ENCODE peak calls at places on chromosomes 12 and 14, in six cellular contexts. One of them, this sample, is unnamed.

GRCh38 chr14:103908580-103908979 is 19.7 kb upstream of the TDRD9 start:
- DNase-seq in H9: no peak
- DNase-seq in aorta: no peak
- DNase-seq in heart left ventricle: no peak
- DNase-seq in hepatocyte: no peak
- DNase-seq in tibial artery: no peak
- DNase-seq in this sample: no peak

GRCh38 chr14:100159107-100159864 is at the start of gene DEGS2:
- DNase-seq in H9: peak; percentile 79
- DNase-seq in aorta: no peak
- DNase-seq in heart left ventricle: no peak
- DNase-seq in hepatocyte: peak; percentile 81
- DNase-seq in tibial artery: no peak
- DNase-seq in this sample: no peak

GRCh38 chr14:99073401-99073800 is 198.6 kb downstream of the BCL11B start:
- DNase-seq in H9: peak; percentile 8
- DNase-seq in aorta: no peak
- DNase-seq in heart left ventricle: no peak
- DNase-seq in hepatocyte: no peak
- DNase-seq in tibial artery: no peak
- DNase-seq in this sample: no peak

GRCh38 chr12:44497044-44497443 is 379.1 kb downstream of the NELL2 start:
- DNase-seq in H9: no peak
- DNase-seq in aorta: no peak
- DNase-seq in heart left ventricle: no peak
- DNase-seq in hepatocyte: no peak
- DNase-seq in tibial artery: no peak
- DNase-seq in this sample: no peak

GRCh38 chr12:130514149-130514551 is 176.5 kb downstream of the PIWIL1 start:
- DNase-seq in H9: peak; percentile 78
- DNase-seq in aorta: no peak
- DNase-seq in heart left ventricle: no peak
- DNase-seq in hepatocyte: no peak
- DNase-seq in tibial artery: no peak
- DNase-seq in this sample: no peak

GRCh38 chr14:79668941-79669340 is 542.4 kb downstream of the DIO2 start:
- DNase-seq in H9: no peak
- DNase-seq in aorta: no peak
- DNase-seq in heart left ventricle: no peak
- DNase-seq in hepatocyte: no peak
- DNase-seq in tibial artery: no peak
- DNase-seq in this sample: no peak

GRCh38 chr12:38662851-38663250 is 242.5 kb downstream of the CPNE8 start:
- DNase-seq in H9: no peak
- DNase-seq in aorta: no peak
- DNase-seq in heart left ventricle: no peak
- DNase-seq in hepatocyte: no peak
- DNase-seq in tibial artery: no peak
- DNase-seq in this sample: no peak

GRCh38 chr12:67457799-67458680 is 188.9 kb downstream of the CAND1 start:
- DNase-seq in H9: no peak
- DNase-seq in aorta: peak; percentile 62
- DNase-seq in heart left ventricle: peak; percentile 28
- DNase-seq in hepatocyte: no peak
- DNase-seq in tibial artery: no peak
- DNase-seq in this sample: no peak

GRCh38 chr12:52243774-52244614 is 11.0 kb downstream of the KRT7 start:
- DNase-seq in H9: no peak
- DNase-seq in aorta: peak; percentile 95
- DNase-seq in heart left ventricle: peak; percentile 67
- DNase-seq in hepatocyte: peak; percentile 59
- DNase-seq in tibial artery: peak; percentile 94
- DNase-seq in this sample: peak; percentile 27

GRCh38 chr12:88865537-88865936 is 285.3 kb upstream of the KITLG start:
- DNase-seq in H9: no peak
- DNase-seq in aorta: no peak
- DNase-seq in heart left ventricle: no peak
- DNase-seq in hepatocyte: no peak
- DNase-seq in tibial artery: no peak
- DNase-seq in this sample: no peak

GRCh38 chr14:31286456-31287293 is 79.1 kb upstream of the HECTD1 start:
- DNase-seq in H9: peak; percentile 75
- DNase-seq in aorta: no peak
- DNase-seq in heart left ventricle: no peak
- DNase-seq in hepatocyte: peak; percentile 37
- DNase-seq in tibial artery: no peak
- DNase-seq in this sample: peak; percentile 24

GRCh38 chr12:3119745-3120660 is 42.8 kb downstream of the TSPAN9 start:
- DNase-seq in H9: no peak
- DNase-seq in aorta: peak; percentile 64
- DNase-seq in heart left ventricle: peak; percentile 88
- DNase-seq in hepatocyte: no peak
- DNase-seq in tibial artery: peak; percentile 94
- DNase-seq in this sample: peak; percentile 35

GRCh38 chr12:63400746-63401145 is 249.7 kb upstream of the AVPR1A start:
- DNase-seq in H9: no peak
- DNase-seq in aorta: no peak
- DNase-seq in heart left ventricle: no peak
- DNase-seq in hepatocyte: peak; percentile 51
- DNase-seq in tibial artery: no peak
- DNase-seq in this sample: no peak

GRCh38 chr14:34539407-34540180 is at the start of gene EAPP:
- DNase-seq in H9: peak; percentile 98
- DNase-seq in aorta: peak; percentile 99
- DNase-seq in heart left ventricle: peak; percentile 99
- DNase-seq in hepatocyte: peak; percentile 99
- DNase-seq in tibial artery: peak; percentile 99
- DNase-seq in this sample: peak; percentile 97

GRCh38 chr12:102811125-102811737 is 105.8 kb downstream of the PAH start:
- DNase-seq in H9: peak; percentile 67
- DNase-seq in aorta: no peak
- DNase-seq in heart left ventricle: no peak
- DNase-seq in hepatocyte: peak; percentile 64
- DNase-seq in tibial artery: no peak
- DNase-seq in this sample: peak; percentile 55

DNA sequence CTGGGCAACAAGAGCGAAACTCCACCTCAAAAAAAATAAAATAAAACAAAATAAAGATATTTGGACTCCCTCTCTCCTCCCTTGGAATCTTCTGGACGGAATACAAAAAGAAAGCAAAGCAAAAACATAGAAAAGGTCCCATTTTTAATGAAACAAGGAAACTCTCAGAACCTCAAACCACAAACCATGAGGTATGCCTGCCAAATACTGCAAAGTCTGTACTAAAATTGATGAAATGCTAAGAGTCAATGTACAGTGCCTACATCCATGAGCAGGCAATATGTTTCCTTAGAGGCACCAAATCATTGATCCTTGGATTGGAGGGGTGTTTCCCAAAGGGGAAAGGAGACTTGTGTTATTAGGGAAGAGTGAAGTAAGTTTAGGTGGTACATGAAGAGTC is 8.2 kb upstream of the RPS6KA5 start:
- DNase-seq in H9: no peak
- DNase-seq in aorta: no peak
- DNase-seq in heart left ventricle: no peak
- DNase-seq in hepatocyte: no peak
- DNase-seq in tibial artery: no peak
- DNase-seq in this sample: no peak
- H3K4me1 ChIP-seq in H9: no peaks in the 10 kb centered on the region
- H3K4me1 ChIP-seq in aorta: no peaks in the 10 kb centered on the region
- H3K4me1 ChIP-seq in heart left ventricle: no peaks in the 10 kb centered on the region
- H3K4me1 ChIP-seq in hepatocyte: no peaks in the 10 kb centered on the region
- H3K4me1 ChIP-seq in tibial artery: no peaks in the 10 kb centered on the region
- H3K4me1 ChIP-seq in this sample: no peaks in the 10 kb centered on the region

GRCh38 chr14:23610815-23611289 is 25.3 kb upstream of the DHRS2 start:
- DNase-seq in H9: no peak
- DNase-seq in aorta: no peak
- DNase-seq in heart left ventricle: no peak
- DNase-seq in hepatocyte: no peak
- DNase-seq in tibial artery: no peak
- DNase-seq in this sample: no peak

GRCh38 chr14:23608454-23608853 is 27.7 kb upstream of the DHRS2 start:
- DNase-seq in H9: no peak
- DNase-seq in aorta: no peak
- DNase-seq in heart left ventricle: peak; percentile 83
- DNase-seq in hepatocyte: no peak
- DNase-seq in tibial artery: no peak
- DNase-seq in this sample: no peak

GRCh38 chr14:23605931-23606585 is 27.5 kb upstream of the JPH4 start:
- DNase-seq in H9: no peak
- DNase-seq in aorta: no peak
- DNase-seq in heart left ventricle: no peak
- DNase-seq in hepatocyte: no peak
- DNase-seq in tibial artery: no peak
- DNase-seq in this sample: no peak

GRCh38 chr14:23610090-23610814 is 25.9 kb upstream of the DHRS2 start:
- DNase-seq in H9: no peak
- DNase-seq in aorta: no peak
- DNase-seq in heart left ventricle: no peak
- DNase-seq in hepatocyte: no peak
- DNase-seq in tibial artery: no peak
- DNase-seq in this sample: no peak

GRCh38 chr14:23609001-23609400 is 27.2 kb upstream of the DHRS2 start:
- DNase-seq in H9: no peak
- DNase-seq in aorta: no peak
- DNase-seq in heart left ventricle: no peak
- DNase-seq in hepatocyte: no peak
- DNase-seq in tibial artery: no peak
- DNase-seq in this sample: no peak
- H3K4me1 ChIP-seq in H9: no peaks in the 10 kb centered on the region
- H3K4me1 ChIP-seq in aorta: no peaks in the 10 kb centered on the region
- H3K4me1 ChIP-seq in heart left ventricle: no peaks in the 10 kb centered on the region
- H3K4me1 ChIP-seq in hepatocyte: peaks cover 32% of the 10 kb centered on the region
- H3K4me1 ChIP-seq in tibial artery: no peaks in the 10 kb centered on the region
- H3K4me1 ChIP-seq in this sample: no peaks in the 10 kb centered on the region

DNA sequence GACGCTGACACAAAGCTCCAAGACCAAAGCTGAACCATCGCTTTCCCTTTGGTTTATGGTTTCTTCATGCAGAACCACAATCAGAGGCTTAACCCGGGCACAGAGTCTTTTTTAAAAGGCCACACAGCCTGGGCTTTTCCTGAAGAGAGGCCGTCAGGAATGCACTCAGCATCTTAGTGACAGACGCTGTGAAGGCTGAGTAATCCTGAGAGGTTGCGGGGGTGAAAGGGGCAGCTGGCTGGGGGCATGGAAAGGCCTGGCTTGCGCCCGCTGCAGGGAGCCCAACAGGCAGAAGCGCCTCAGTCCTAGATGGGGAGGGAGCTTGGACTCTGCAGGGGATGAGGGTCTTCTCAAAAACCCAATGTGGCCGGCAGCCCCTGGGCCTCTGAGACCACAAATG is 13.6 kb downstream of the CTDSP2 start:
- DNase-seq in H9: no peak
- DNase-seq in aorta: no peak
- DNase-seq in heart left ventricle: no peak
- DNase-seq in hepatocyte: no peak
- DNase-seq in tibial artery: peak; percentile 63
- DNase-seq in this sample: no peak
- H3K4me1 ChIP-seq in H9: peaks cover 22% of the 10 kb centered on the region
- H3K4me1 ChIP-seq in aorta: peaks cover 17% of the 10 kb centered on the region
- H3K4me1 ChIP-seq in heart left ventricle: peaks cover 95% of the 10 kb centered on the region
- H3K4me1 ChIP-seq in hepatocyte: peaks cover 63% of the 10 kb centered on the region
- H3K4me1 ChIP-seq in tibial artery: peaks cover 94% of the 10 kb centered on the region
- H3K4me1 ChIP-seq in this sample: peaks cover 62% of the 10 kb centered on the region

GRCh38 chr14:95497561-95498011 is 18.9 kb downstream of the SYNE3 start:
- DNase-seq in H9: no peak
- DNase-seq in aorta: peak; percentile 32
- DNase-seq in heart left ventricle: no peak
- DNase-seq in hepatocyte: no peak
- DNase-seq in tibial artery: no peak
- DNase-seq in this sample: no peak
- H3K4me1 ChIP-seq in H9: no peaks in the 10 kb centered on the region
- H3K4me1 ChIP-seq in aorta: peaks cover 1% of the 10 kb centered on the region
- H3K4me1 ChIP-seq in heart left ventricle: peaks cover 60% of the 10 kb centered on the region
- H3K4me1 ChIP-seq in hepatocyte: peaks cover 41% of the 10 kb centered on the region
- H3K4me1 ChIP-seq in tibial artery: peaks cover 57% of the 10 kb centered on the region
- H3K4me1 ChIP-seq in this sample: no peaks in the 10 kb centered on the region

GRCh38 chr14:101635238-101636080 is 74.2 kb downstream of the DIO3 start:
- DNase-seq in H9: peak; percentile 29
- DNase-seq in aorta: no peak
- DNase-seq in heart left ventricle: no peak
- DNase-seq in hepatocyte: no peak
- DNase-seq in tibial artery: no peak
- DNase-seq in this sample: no peak

GRCh38 chr14:101632520-101632919 is 71.2 kb downstream of the DIO3 start:
- DNase-seq in H9: no peak
- DNase-seq in aorta: no peak
- DNase-seq in heart left ventricle: no peak
- DNase-seq in hepatocyte: no peak
- DNase-seq in tibial artery: no peak
- DNase-seq in this sample: no peak

GRCh38 chr14:101633276-101633675 is 72.0 kb downstream of the DIO3 start:
- DNase-seq in H9: no peak
- DNase-seq in aorta: no peak
- DNase-seq in heart left ventricle: no peak
- DNase-seq in hepatocyte: no peak
- DNase-seq in tibial artery: no peak
- DNase-seq in this sample: no peak

GRCh38 chr14:101636081-101636560 is 74.8 kb downstream of the DIO3 start:
- DNase-seq in H9: no peak
- DNase-seq in aorta: no peak
- DNase-seq in heart left ventricle: no peak
- DNase-seq in hepatocyte: no peak
- DNase-seq in tibial artery: no peak
- DNase-seq in this sample: no peak

GRCh38 chr14:101634453-101635237 is 73.3 kb downstream of the DIO3 start:
- DNase-seq in H9: peak; percentile 35
- DNase-seq in aorta: no peak
- DNase-seq in heart left ventricle: no peak
- DNase-seq in hepatocyte: no peak
- DNase-seq in tibial artery: no peak
- DNase-seq in this sample: no peak
- H3K4me1 ChIP-seq in H9: no peaks in the 10 kb centered on the region
- H3K4me1 ChIP-seq in aorta: no peaks in the 10 kb centered on the region
- H3K4me1 ChIP-seq in heart left ventricle: no peaks in the 10 kb centered on the region
- H3K4me1 ChIP-seq in hepatocyte: no peaks in the 10 kb centered on the region
- H3K4me1 ChIP-seq in tibial artery: no peaks in the 10 kb centered on the region
- H3K4me1 ChIP-seq in this sample: no peaks in the 10 kb centered on the region

GRCh38 chr12:104501115-104501514 is 44.4 kb downstream of the CHST11 start:
- DNase-seq in H9: no peak
- DNase-seq in aorta: no peak
- DNase-seq in heart left ventricle: no peak
- DNase-seq in hepatocyte: no peak
- DNase-seq in tibial artery: no peak
- DNase-seq in this sample: no peak
- H3K4me1 ChIP-seq in H9: peaks cover 3% of the 10 kb centered on the region
- H3K4me1 ChIP-seq in aorta: no peaks in the 10 kb centered on the region
- H3K4me1 ChIP-seq in heart left ventricle: peaks cover 25% of the 10 kb centered on the region
- H3K4me1 ChIP-seq in hepatocyte: peaks cover 11% of the 10 kb centered on the region
- H3K4me1 ChIP-seq in tibial artery: no peaks in the 10 kb centered on the region
- H3K4me1 ChIP-seq in this sample: no peaks in the 10 kb centered on the region

DNA sequence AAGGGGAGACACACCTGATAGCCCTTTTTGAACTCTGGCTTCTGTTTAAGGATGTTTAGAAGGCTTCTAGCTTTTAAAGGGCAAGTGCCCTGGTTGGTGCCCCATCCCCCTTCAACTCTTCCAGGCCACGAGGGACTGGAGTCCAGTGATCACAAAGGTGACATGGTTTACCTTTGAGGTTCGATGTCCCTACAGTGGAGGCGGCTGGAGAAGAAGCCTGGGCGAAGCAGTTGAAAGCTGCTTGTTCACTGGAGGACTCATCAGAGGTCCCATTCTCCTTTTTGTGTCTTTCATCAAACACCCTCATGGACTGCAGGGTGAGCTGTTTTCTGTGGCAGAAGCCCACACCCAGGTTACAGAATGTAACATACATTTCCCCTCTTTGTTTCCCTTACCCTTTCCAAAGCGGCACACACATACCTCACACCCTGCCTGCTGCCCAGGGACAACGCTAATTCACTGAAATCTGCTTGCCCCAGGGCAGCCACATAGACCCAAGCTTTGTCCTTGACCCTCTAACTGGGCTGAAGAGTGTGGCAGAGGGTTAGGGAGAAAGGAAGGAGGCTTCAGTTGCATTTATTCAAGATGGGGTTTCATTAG is 7.7 kb downstream of the TBX3 start:
- DNase-seq in H9: peak; percentile 41
- DNase-seq in aorta: no peak
- DNase-seq in heart left ventricle: no peak
- DNase-seq in hepatocyte: no peak
- DNase-seq in tibial artery: no peak
- DNase-seq in this sample: no peak
- H3K4me1 ChIP-seq in H9: peaks cover 14% of the 10 kb centered on the region
- H3K4me1 ChIP-seq in aorta: no peaks in the 10 kb centered on the region
- H3K4me1 ChIP-seq in heart left ventricle: peaks cover 12% of the 10 kb centered on the region
- H3K4me1 ChIP-seq in hepatocyte: peaks cover 31% of the 10 kb centered on the region
- H3K4me1 ChIP-seq in tibial artery: no peaks in the 10 kb centered on the region
- H3K4me1 ChIP-seq in this sample: no peaks in the 10 kb centered on the region